ENCODE peak calls at places on chromosomes 2 and 18, in nine cellular contexts. I, W, V, D, U, G, H, O and B are unnamed samples.

GRCh38 chr2:40348665-40349064 is 103.2 kb downstream of the SLC8A1 start:
- DNase-seq in I (no peak), U (peak; percentile 44), H (no peak), O (no peak), W (no peak), V (no peak), G (no peak), D (no peak), B (no peak)

GRCh38 chr2:143802242-143802641 is 673.0 kb downstream of the ARHGAP15 start:
- DNase-seq in U (no peak), H (no peak), D (no peak), W (no peak), O (no peak), I (no peak), G (no peak), V (no peak), B (no peak)

GRCh38 chr2:133993160-133993559 is 260.7 kb upstream of the MGAT5 start:
- DNase-seq in D (no peak), H (no peak), U (no peak), W (peak; percentile 82), G (no peak), V (no peak), I (no peak), O (peak; percentile 58), B (no peak)

GRCh38 chr2:74548919-74549684 is 4.6 kb downstream of the LOXL3 start:
- DNase-seq in O (peak; percentile 72), W (no peak), H (peak; percentile 53), I (peak; percentile 14), U (no peak), V (no peak), D (peak; percentile 32), G (peak; percentile 62), B (no peak)

GRCh38 chr2:75751824-75752468 is 41.2 kb upstream of the GCFC2 start:
- DNase-seq in I (no peak), V (no peak), H (no peak), O (no peak), W (no peak), D (no peak), U (no peak), G (no peak), B (no peak)

GRCh38 chr2:138029238-138029637 is 65.0 kb downstream of the HNMT start:
- DNase-seq in V (no peak), H (no peak), O (no peak), G (no peak), I (no peak), D (no peak), U (no peak), W (peak; percentile 59), B (no peak)

GRCh38 chr2:64426191-64426952 is 27.6 kb upstream of the LGALSL start:
- DNase-seq in H (no peak), O (peak; percentile 36), U (peak; percentile 22), G (no peak), I (no peak), D (no peak), V (no peak), W (no peak), B (peak; percentile 35)

GRCh38 chr2:85429924-85430289 is 11.4 kb downstream of the SH2D6 start:
- DNase-seq in D (no peak), W (no peak), V (no peak), O (no peak), G (no peak), I (no peak), H (no peak), U (no peak), B (no peak)

GRCh38 chr2:24672589-24672988 is 120.6 kb downstream of the PTRHD1 start:
- DNase-seq in D (no peak), W (no peak), O (no peak), V (no peak), H (no peak), I (no peak), U (no peak), G (peak; percentile 27), B (no peak)

GRCh38 chr18:11902522-11903292 is 5.4 kb downstream of the MPPE1 start:
- DNase-seq in O (no peak), D (no peak), U (no peak), V (no peak), H (no peak), I (no peak), W (no peak), G (no peak), B (no peak)

GRCh38 chr2:12479042-12479601 is 237.6 kb upstream of the TRIB2 start:
- DNase-seq in H (peak; percentile 36), D (no peak), G (no peak), O (no peak), U (peak; percentile 27), W (no peak), V (no peak), I (no peak), B (no peak)

GRCh38 chr18:11251891-11252270 is 102.5 kb upstream of the PIEZO2 start:
- DNase-seq in G (no peak), V (no peak), I (no peak), U (peak; percentile 22), D (no peak), W (no peak), O (no peak), H (peak; percentile 89), B (peak; percentile 49)

GRCh38 chr2:235149240-235149641 is 197.4 kb downstream of the SH3BP4 start:
- DNase-seq in D (no peak), V (no peak), H (no peak), G (no peak), U (peak; percentile 71), O (no peak), W (no peak), I (no peak), B (peak; percentile 63)

GRCh38 chr2:231715988-231716616 is 7.8 kb downstream of the PTMA start:
- DNase-seq in I (no peak), U (peak; percentile 51), H (peak; percentile 59), O (no peak), W (no peak), G (peak; percentile 15), D (no peak), V (no peak), B (peak; percentile 71)

GRCh38 chr2:236946871-236947270 is 138.8 kb upstream of the COPS8 start:
- DNase-seq in W (no peak), O (no peak), G (no peak), U (peak; percentile 26), D (no peak), I (no peak), V (no peak), H (peak; percentile 94), B (peak; percentile 13)

GRCh38 chr2:238881353-238882082 is 33.6 kb downstream of the TWIST2 start:
- DNase-seq in H (no peak), O (no peak), D (no peak), W (no peak), G (peak; percentile 41), U (peak; percentile 46), V (no peak), I (no peak), B (no peak)

GRCh38 chr2:33420726-33421125 is 55.7 kb upstream of the RASGRP3 start:
- DNase-seq in O (no peak), V (no peak), W (no peak), H (peak; percentile 92), D (no peak), U (no peak), G (no peak), I (no peak), B (peak; percentile 14)

GRCh38 chr2:36352711-36353110 is 2.9 kb upstream of the CRIM1 start:
- DNase-seq in I (no peak), U (peak; percentile 53), G (no peak), D (no peak), W (no peak), H (peak; percentile 33), V (no peak), O (no peak), B (peak; percentile 66)